ENCODE peak calls at places on chromosome 12, in ten cellular contexts. Y is HFFc6; R is GM06990; A is mammary epithelial cell; F is fibroblast of lung; H is AG04450; T is WERI-Rb-1; W is epithelial cell of esophagus; N is CD4-positive, alpha-beta T cell; O is tibial artery. X is an unnamed sample.

GRCh38 chr12:50825372-50825838 is 17.3 kb upstream of the TMPRSS12 start:
- DNase-seq in O (no peak), A (peak; percentile 43), N (no peak), Y (peak; percentile 64), T (no peak), R (peak; percentile 12), W (peak; percentile 75), F (peak; percentile 68), H (peak; percentile 50), X (peak; percentile 26)

GRCh38 chr12:103742349-103742784 is 98.7 kb downstream of the NT5DC3 start:
- DNase-seq in H (no peak), O (no peak), T (no peak), N (no peak), W (peak; percentile 53), Y (peak; percentile 25), R (no peak), F (peak; percentile 25), A (peak; percentile 39), X (no peak)

GRCh38 chr12:6214633-6215032 is 14.4 kb downstream of the CD9 start:
- DNase-seq in H (no peak), N (no peak), A (peak; percentile 87), F (no peak), R (no peak), O (no peak), T (no peak), Y (no peak), W (peak; percentile 89), X (no peak)

GRCh38 chr12:28759334-28759733 is 389.7 kb upstream of the FAR2 start:
- DNase-seq in Y (no peak), R (no peak), O (no peak), F (peak; percentile 39), T (no peak), N (no peak), W (peak; percentile 98), H (no peak), A (peak; percentile 97), X (no peak)

GRCh38 chr12:40107803-40108620 is 2.1 kb upstream of the SLC2A13 start:
- DNase-seq in H (no peak), W (no peak), R (no peak), A (peak; percentile 28), Y (no peak), T (no peak), N (no peak), O (no peak), F (no peak), X (no peak)

GRCh38 chr12:53344824-53345485 is 8.8 kb upstream of the SP7 start:
- DNase-seq in A (peak; percentile 58), R (peak; percentile 75), N (peak; percentile 53), F (peak; percentile 71), O (peak; percentile 74), T (peak; percentile 55), H (peak; percentile 33), Y (peak; percentile 37), W (peak; percentile 71), X (no peak)

GRCh38 chr12:111340231-111340630 is 28.7 kb downstream of the PHETA1 start:
- DNase-seq in A (no peak), R (no peak), F (no peak), W (no peak), O (no peak), Y (no peak), H (no peak), N (no peak), T (no peak), X (no peak)

GRCh38 chr12:43835656-43836454 is at the start of gene TMEM117:
- DNase-seq in H (no peak), A (peak; percentile 59), O (peak; percentile 69), R (peak; percentile 82), Y (peak; percentile 26), F (peak; percentile 56), W (peak; percentile 66), T (peak; percentile 62), N (peak; percentile 42), X (no peak)

GRCh38 chr12:92324849-92325500 is 179.3 kb upstream of the BTG1 start:
- DNase-seq in W (no peak), H (no peak), R (no peak), T (peak; percentile 83), A (no peak), Y (no peak), N (no peak), F (no peak), O (no peak), X (no peak)

GRCh38 chr12:12017798-12018197 is 52.9 kb upstream of the BCL2L14 start:
- DNase-seq in W (no peak), F (no peak), Y (no peak), R (no peak), O (no peak), H (no peak), A (no peak), N (no peak), T (peak; percentile 32), X (no peak)

GRCh38 chr12:14473707-14474287 is 93.9 kb downstream of the PLBD1 start:
- DNase-seq in T (no peak), W (peak; percentile 14), A (peak; percentile 6), Y (peak; percentile 13), F (peak; percentile 30), R (no peak), N (no peak), O (no peak), H (no peak), X (no peak)

GRCh38 chr12:71731439-71732356 is 23.0 kb upstream of the RAB21 start:
- DNase-seq in R (no peak), Y (peak; percentile 35), N (no peak), A (no peak), H (no peak), F (peak; percentile 93), T (peak; percentile 30), O (no peak), W (no peak), X (peak; percentile 38)

DNA sequence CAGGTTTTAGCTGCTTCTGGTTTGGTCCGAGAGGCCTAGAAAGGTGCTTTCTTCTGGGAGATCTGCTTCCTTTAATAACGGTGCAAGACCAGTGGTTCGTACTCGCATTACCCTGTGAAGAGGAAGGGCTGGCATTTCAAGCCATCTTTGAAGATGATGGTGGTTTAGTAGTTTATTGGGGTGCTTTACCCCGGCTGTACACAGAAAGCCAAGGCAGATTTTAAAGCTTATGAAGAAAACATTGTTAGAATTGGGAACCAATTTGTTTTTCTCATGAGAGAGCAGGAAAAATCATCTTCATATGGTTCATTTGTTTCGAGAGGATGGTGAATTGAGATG is 3.6 kb downstream of the CCND2 start:
- DNase-seq in H (no peak), N (no peak), R (no peak), W (no peak), A (no peak), F (no peak), Y (no peak), T (no peak), O (no peak), X (no peak)
- TF ChIP-seq CTCF in H (no peak), N (peak; percentile 53), R (no peak), W (no peak), A (no peak), F (no peak), Y (peak; percentile 67), T (no peak), O (no peak), X (no peak)

GRCh38 chr12:26124491-26125450 is at the start of gene BHLHE41:
- DNase-seq in O (peak; percentile 85), Y (peak; percentile 62), N (no peak), H (no peak), R (peak; percentile 39), T (peak; percentile 37), A (peak; percentile 83), W (peak; percentile 20), F (peak; percentile 82), X (no peak)

GRCh38 chr12:26125451-26126339 is 858 bp upstream of the BHLHE41 start:
- DNase-seq in O (peak; percentile 78), R (peak; percentile 65), T (peak; percentile 73), F (peak; percentile 87), A (peak; percentile 98), W (peak; percentile 95), Y (peak; percentile 83), N (no peak), H (no peak), X (peak; percentile 24)

GRCh38 chr12:26127404-26127803 is 2.6 kb upstream of the BHLHE41 start:
- DNase-seq in Y (no peak), H (no peak), N (no peak), R (no peak), F (no peak), W (no peak), A (no peak), T (no peak), O (no peak), X (no peak)

GRCh38 chr12:26128180-26128579 is 3.3 kb upstream of the BHLHE41 start:
- DNase-seq in H (no peak), A (no peak), O (no peak), R (no peak), N (no peak), W (no peak), T (no peak), Y (peak; percentile 20), F (no peak), X (no peak)

GRCh38 chr12:26126340-26127284 is 1.8 kb upstream of the BHLHE41 start:
- DNase-seq in F (peak; percentile 88), N (no peak), A (peak; percentile 89), W (peak; percentile 86), T (peak; percentile 76), R (peak; percentile 67), O (peak; percentile 86), Y (peak; percentile 79), H (no peak), X (no peak)
- TF ChIP-seq CTCF in F (no peak), N (no peak), A (peak; percentile 24), W (no peak), T (no peak), R (peak; percentile 18), O (no peak), Y (no peak), H (no peak), X (no peak)

DNA sequence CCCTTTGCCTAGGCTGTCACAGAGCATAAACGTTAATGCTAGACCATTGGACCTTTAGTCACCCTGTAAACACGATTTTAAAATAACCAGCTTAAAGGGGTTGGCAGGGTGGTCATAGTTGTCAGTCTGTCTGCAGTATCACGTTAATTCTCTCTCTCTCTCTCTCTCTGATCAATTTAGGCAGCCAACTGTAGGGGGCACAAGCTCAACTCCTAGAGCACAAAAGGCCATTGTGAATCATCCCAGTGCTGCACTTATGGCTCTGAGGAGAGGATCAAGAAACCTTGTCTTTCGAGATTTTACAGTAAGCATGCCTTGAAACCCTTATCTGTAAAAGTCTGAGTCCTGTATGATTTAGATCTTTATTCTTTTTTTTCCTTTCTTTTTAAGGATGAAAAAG is 97.1 kb downstream of the SCAF11 start:
- DNase-seq in A (peak; percentile 16), N (no peak), T (peak; percentile 17), W (peak; percentile 19), R (no peak), O (no peak), Y (no peak), F (no peak), H (no peak), X (no peak)
- TF ChIP-seq CTCF in A (peak; percentile 28), N (no peak), T (peak; percentile 38), W (no peak), R (no peak), O (no peak), Y (peak; percentile 34), F (peak; percentile 21), H (peak; percentile 28), X (no peak)

DNA sequence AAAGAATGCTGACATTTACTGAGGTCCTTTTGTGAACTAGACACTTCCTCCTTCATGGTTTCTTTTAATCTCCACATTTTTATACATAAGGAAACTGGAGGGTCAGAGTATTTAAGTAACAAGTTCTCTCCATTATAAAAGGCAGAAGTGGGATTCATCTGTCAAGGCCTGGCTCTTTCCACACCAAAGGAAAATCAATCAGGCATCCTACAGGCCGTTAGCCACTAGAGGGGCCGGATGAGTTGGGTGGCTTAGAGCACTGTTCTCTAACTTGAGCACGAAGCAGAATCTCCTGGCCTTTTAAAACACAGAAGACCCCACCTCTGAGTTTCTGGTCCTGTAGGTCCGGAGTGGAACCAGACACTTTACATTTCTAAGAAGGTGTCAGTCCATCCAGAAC is 36.8 kb upstream of the NINJ2 start:
- DNase-seq in H (no peak), Y (no peak), T (no peak), W (no peak), N (no peak), R (no peak), O (no peak), A (no peak), F (no peak), X (no peak)
- TF ChIP-seq CTCF in H (no peak), Y (no peak), T (peak; percentile 5), W (no peak), N (no peak), R (no peak), O (no peak), A (no peak), F (no peak), X (no peak)

X was measured in AG04449.